ENCODE peak calls at places on chromosomes 7 and 10, in eight cellular contexts. One of them, this sample, is unnamed.

GRCh38 chr10:48209246-48209645 is 65.2 kb downstream of the FRMPD2 start:
- DNase-seq in CD8-positive, alpha-beta memory T cell: no peak
- DNase-seq in activated T-helper 2 cell treated with anti-CD3 and anti-CD28 coated beads, Interferon-gamma antibody, Interleukin-2, Interleukin-4, amounts not matched to agents 10 μg/mL and 5 μg/mL and 100 μg/mL, durations not matched to agents 14 hours and 24 hours and 36 hours: no peak
- DNase-seq in HT-29: no peak
- DNase-seq in type B pancreatic cell: no peak
- DNase-seq in activated CD8-positive, alpha-beta memory T cell treated with anti-CD3 and anti-CD28 coated beads for 1 hour: no peak
- DNase-seq in effector CD4-positive, alpha-beta T cell: no peak
- DNase-seq in H9: no peak
- DNase-seq in this sample: no peak

GRCh38 chr10:57983226-57983870 is 284.3 kb downstream of the IPMK start:
- DNase-seq in effector CD4-positive, alpha-beta T cell: no peak
- DNase-seq in CD8-positive, alpha-beta memory T cell: no peak
- DNase-seq in HT-29: peak; percentile 18
- DNase-seq in activated CD8-positive, alpha-beta memory T cell treated with anti-CD3 and anti-CD28 coated beads for 1 hour: no peak
- DNase-seq in H9: no peak
- DNase-seq in activated T-helper 2 cell treated with anti-CD3 and anti-CD28 coated beads, Interferon-gamma antibody, Interleukin-2, Interleukin-4, amounts not matched to agents 10 μg/mL and 5 μg/mL and 100 μg/mL, durations not matched to agents 14 hours and 24 hours and 36 hours: no peak
- DNase-seq in type B pancreatic cell: no peak
- DNase-seq in this sample: no peak

GRCh38 chr10:12042409-12042796 is 206 bp downstream of the UPF2 start:
- DNase-seq in type B pancreatic cell: peak; percentile 76
- DNase-seq in H9: no peak
- DNase-seq in effector CD4-positive, alpha-beta T cell: peak; percentile 37
- DNase-seq in CD8-positive, alpha-beta memory T cell: peak; percentile 58
- DNase-seq in HT-29: no peak
- DNase-seq in activated T-helper 2 cell treated with anti-CD3 and anti-CD28 coated beads, Interferon-gamma antibody, Interleukin-2, Interleukin-4, amounts not matched to agents 10 μg/mL and 5 μg/mL and 100 μg/mL, durations not matched to agents 14 hours and 24 hours and 36 hours: peak; percentile 37
- DNase-seq in activated CD8-positive, alpha-beta memory T cell treated with anti-CD3 and anti-CD28 coated beads for 1 hour: no peak
- DNase-seq in this sample: no peak

GRCh38 chr7:116577320-116577871 is 52.6 kb downstream of the CAV1 start:
- DNase-seq in activated T-helper 2 cell treated with anti-CD3 and anti-CD28 coated beads, Interferon-gamma antibody, Interleukin-2, Interleukin-4, amounts not matched to agents 10 μg/mL and 5 μg/mL and 100 μg/mL, durations not matched to agents 14 hours and 24 hours and 36 hours: no peak
- DNase-seq in H9: no peak
- DNase-seq in type B pancreatic cell: no peak
- DNase-seq in activated CD8-positive, alpha-beta memory T cell treated with anti-CD3 and anti-CD28 coated beads for 1 hour: no peak
- DNase-seq in effector CD4-positive, alpha-beta T cell: no peak
- DNase-seq in HT-29: no peak
- DNase-seq in CD8-positive, alpha-beta memory T cell: no peak
- DNase-seq in this sample: no peak

GRCh38 chr7:139105037-139105382 is 4.5 kb downstream of the ZC3HAV1 start:
- DNase-seq in H9: no peak
- DNase-seq in type B pancreatic cell: no peak
- DNase-seq in HT-29: no peak
- DNase-seq in CD8-positive, alpha-beta memory T cell: no peak
- DNase-seq in effector CD4-positive, alpha-beta T cell: no peak
- DNase-seq in activated CD8-positive, alpha-beta memory T cell treated with anti-CD3 and anti-CD28 coated beads for 1 hour: no peak
- DNase-seq in activated T-helper 2 cell treated with anti-CD3 and anti-CD28 coated beads, Interferon-gamma antibody, Interleukin-2, Interleukin-4, amounts not matched to agents 10 μg/mL and 5 μg/mL and 100 μg/mL, durations not matched to agents 14 hours and 24 hours and 36 hours: no peak
- DNase-seq in this sample: no peak

GRCh38 chr7:832292-832967 is at the start of gene SUN1:
- DNase-seq in activated CD8-positive, alpha-beta memory T cell treated with anti-CD3 and anti-CD28 coated beads for 1 hour: peak; percentile 51
- DNase-seq in activated T-helper 2 cell treated with anti-CD3 and anti-CD28 coated beads, Interferon-gamma antibody, Interleukin-2, Interleukin-4, amounts not matched to agents 10 μg/mL and 5 μg/mL and 100 μg/mL, durations not matched to agents 14 hours and 24 hours and 36 hours: peak; percentile 43
- DNase-seq in type B pancreatic cell: no peak
- DNase-seq in HT-29: peak; percentile 90
- DNase-seq in H9: no peak
- DNase-seq in CD8-positive, alpha-beta memory T cell: peak; percentile 31
- DNase-seq in effector CD4-positive, alpha-beta T cell: peak; percentile 48
- DNase-seq in this sample: no peak

GRCh38 chr10:121510201-121510771 is 88.0 kb downstream of the FGFR2 start:
- DNase-seq in activated CD8-positive, alpha-beta memory T cell treated with anti-CD3 and anti-CD28 coated beads for 1 hour: no peak
- DNase-seq in type B pancreatic cell: no peak
- DNase-seq in HT-29: no peak
- DNase-seq in CD8-positive, alpha-beta memory T cell: no peak
- DNase-seq in effector CD4-positive, alpha-beta T cell: no peak
- DNase-seq in activated T-helper 2 cell treated with anti-CD3 and anti-CD28 coated beads, Interferon-gamma antibody, Interleukin-2, Interleukin-4, amounts not matched to agents 10 μg/mL and 5 μg/mL and 100 μg/mL, durations not matched to agents 14 hours and 24 hours and 36 hours: no peak
- DNase-seq in H9: no peak
- DNase-seq in this sample: no peak

GRCh38 chr7:154795437-154795836 is 207.5 kb downstream of the PAXIP1 start:
- DNase-seq in type B pancreatic cell: no peak
- DNase-seq in CD8-positive, alpha-beta memory T cell: no peak
- DNase-seq in effector CD4-positive, alpha-beta T cell: no peak
- DNase-seq in activated CD8-positive, alpha-beta memory T cell treated with anti-CD3 and anti-CD28 coated beads for 1 hour: no peak
- DNase-seq in H9: no peak
- DNase-seq in HT-29: no peak
- DNase-seq in activated T-helper 2 cell treated with anti-CD3 and anti-CD28 coated beads, Interferon-gamma antibody, Interleukin-2, Interleukin-4, amounts not matched to agents 10 μg/mL and 5 μg/mL and 100 μg/mL, durations not matched to agents 14 hours and 24 hours and 36 hours: no peak
- DNase-seq in this sample: no peak

GRCh38 chr7:79982151-79982770 is 152.4 kb upstream of the GNAI1 start:
- DNase-seq in H9: no peak
- DNase-seq in activated CD8-positive, alpha-beta memory T cell treated with anti-CD3 and anti-CD28 coated beads for 1 hour: no peak
- DNase-seq in effector CD4-positive, alpha-beta T cell: no peak
- DNase-seq in type B pancreatic cell: no peak
- DNase-seq in HT-29: no peak
- DNase-seq in CD8-positive, alpha-beta memory T cell: no peak
- DNase-seq in activated T-helper 2 cell treated with anti-CD3 and anti-CD28 coated beads, Interferon-gamma antibody, Interleukin-2, Interleukin-4, amounts not matched to agents 10 μg/mL and 5 μg/mL and 100 μg/mL, durations not matched to agents 14 hours and 24 hours and 36 hours: no peak
- DNase-seq in this sample: no peak

GRCh38 chr10:33889371-33889770 is 554.9 kb upstream of the NRP1 start:
- DNase-seq in activated CD8-positive, alpha-beta memory T cell treated with anti-CD3 and anti-CD28 coated beads for 1 hour: no peak
- DNase-seq in type B pancreatic cell: no peak
- DNase-seq in CD8-positive, alpha-beta memory T cell: no peak
- DNase-seq in activated T-helper 2 cell treated with anti-CD3 and anti-CD28 coated beads, Interferon-gamma antibody, Interleukin-2, Interleukin-4, amounts not matched to agents 10 μg/mL and 5 μg/mL and 100 μg/mL, durations not matched to agents 14 hours and 24 hours and 36 hours: no peak
- DNase-seq in H9: no peak
- DNase-seq in effector CD4-positive, alpha-beta T cell: no peak
- DNase-seq in HT-29: no peak
- DNase-seq in this sample: no peak

GRCh38 chr7:44305564-44306507 is 19.6 kb downstream of the CAMK2B start:
- DNase-seq in activated T-helper 2 cell treated with anti-CD3 and anti-CD28 coated beads, Interferon-gamma antibody, Interleukin-2, Interleukin-4, amounts not matched to agents 10 μg/mL and 5 μg/mL and 100 μg/mL, durations not matched to agents 14 hours and 24 hours and 36 hours: peak; percentile 5
- DNase-seq in type B pancreatic cell: no peak
- DNase-seq in H9: no peak
- DNase-seq in activated CD8-positive, alpha-beta memory T cell treated with anti-CD3 and anti-CD28 coated beads for 1 hour: no peak
- DNase-seq in effector CD4-positive, alpha-beta T cell: no peak
- DNase-seq in HT-29: no peak
- DNase-seq in CD8-positive, alpha-beta memory T cell: no peak
- DNase-seq in this sample: peak; percentile 28

GRCh38 chr10:34954142-34954541 is 136.0 kb downstream of the CUL2 start:
- DNase-seq in activated CD8-positive, alpha-beta memory T cell treated with anti-CD3 and anti-CD28 coated beads for 1 hour: no peak
- DNase-seq in effector CD4-positive, alpha-beta T cell: no peak
- DNase-seq in HT-29: peak; percentile 78
- DNase-seq in activated T-helper 2 cell treated with anti-CD3 and anti-CD28 coated beads, Interferon-gamma antibody, Interleukin-2, Interleukin-4, amounts not matched to agents 10 μg/mL and 5 μg/mL and 100 μg/mL, durations not matched to agents 14 hours and 24 hours and 36 hours: no peak
- DNase-seq in H9: no peak
- DNase-seq in CD8-positive, alpha-beta memory T cell: no peak
- DNase-seq in type B pancreatic cell: no peak
- DNase-seq in this sample: no peak

GRCh38 chr7:158410720-158411119 is 176.9 kb downstream of the PTPRN2 start:
- DNase-seq in type B pancreatic cell: no peak
- DNase-seq in CD8-positive, alpha-beta memory T cell: no peak
- DNase-seq in H9: no peak
- DNase-seq in effector CD4-positive, alpha-beta T cell: no peak
- DNase-seq in activated T-helper 2 cell treated with anti-CD3 and anti-CD28 coated beads, Interferon-gamma antibody, Interleukin-2, Interleukin-4, amounts not matched to agents 10 μg/mL and 5 μg/mL and 100 μg/mL, durations not matched to agents 14 hours and 24 hours and 36 hours: no peak
- DNase-seq in HT-29: no peak
- DNase-seq in activated CD8-positive, alpha-beta memory T cell treated with anti-CD3 and anti-CD28 coated beads for 1 hour: no peak
- DNase-seq in this sample: no peak

GRCh38 chr10:110354322-110354766 is 49.6 kb upstream of the SMNDC1 start:
- DNase-seq in CD8-positive, alpha-beta memory T cell: peak; percentile 64
- DNase-seq in effector CD4-positive, alpha-beta T cell: peak; percentile 67
- DNase-seq in H9: peak; percentile 84
- DNase-seq in type B pancreatic cell: no peak
- DNase-seq in activated T-helper 2 cell treated with anti-CD3 and anti-CD28 coated beads, Interferon-gamma antibody, Interleukin-2, Interleukin-4, amounts not matched to agents 10 μg/mL and 5 μg/mL and 100 μg/mL, durations not matched to agents 14 hours and 24 hours and 36 hours: peak; percentile 66
- DNase-seq in activated CD8-positive, alpha-beta memory T cell treated with anti-CD3 and anti-CD28 coated beads for 1 hour: no peak
- DNase-seq in HT-29: peak; percentile 90
- DNase-seq in this sample: peak; percentile 84

This sample was measured in ecto neural progenitor cell.